ENCODE peak calls at places on chromosomes 3 and 15, in five cellular contexts. V, W, Q, X and Z are unnamed samples.

GRCh38 chr3:178480795-178481194 is 55.4 kb upstream of the KCNMB2 start:
- DNase-seq in W (no peak), Q (peak), X (no peak), V (no peak), Z (no peak)

GRCh38 chr3:101036213-101036618 is 43.0 kb upstream of the ABI3BP start:
- DNase-seq in X (peak), Q (no peak), W (peak), V (peak), Z (no peak)

GRCh38 chr3:59388555-59389280 is 338.9 kb upstream of the CFAP20DC start:
- DNase-seq in Q (no peak), W (no peak), X (no peak), V (no peak), Z (no peak)

GRCh38 chr3:151792411-151792810 is 21.5 kb upstream of the AADAC start:
- DNase-seq in V (no peak), W (no peak), X (peak), Q (no peak), Z (no peak)

GRCh38 chr3:127003601-127004280 is 20.8 kb downstream of the PLXNA1 start:
- DNase-seq in X (no peak), V (no peak), Q (no peak), W (no peak), Z (no peak)

GRCh38 chr3:177781686-177782161 is 584.4 kb upstream of the TBL1XR1 start:
- DNase-seq in X (no peak), W (no peak), V (no peak), Q (no peak), Z (no peak)

GRCh38 chr3:11244131-11244677 is 28.0 kb upstream of the ATG7 start:
- DNase-seq in X (peak), W (no peak), Q (no peak), V (no peak), Z (no peak)

GRCh38 chr15:78947506-78947905 is 2.7 kb upstream of the CTSH start:
- DNase-seq in V (no peak), Q (no peak), W (no peak), X (no peak), Z (no peak)

GRCh38 chr3:109432833-109433232 is 95.5 kb upstream of the DPPA4 start:
- DNase-seq in V (no peak), W (peak), Q (no peak), X (no peak), Z (no peak)

GRCh38 chr3:83765971-83766370 is 1192.8 kb upstream of the CADM2 start:
- DNase-seq in W (no peak), Q (no peak), X (no peak), V (no peak), Z (no peak)

GRCh38 chr15:85579011-85579701 is 198.8 kb downstream of the AKAP13 start:
- DNase-seq in V (no peak), W (no peak), X (no peak), Q (no peak), Z (no peak)

GRCh38 chr3:197694251-197694650 is 42.5 kb downstream of the RUBCN start:
- DNase-seq in V (no peak), X (no peak), W (no peak), Q (no peak), Z (no peak)

GRCh38 chr3:197697355-197697754 is 39.3 kb downstream of the RUBCN start:
- DNase-seq in W (no peak), X (no peak), V (no peak), Q (no peak), Z (no peak)

GRCh38 chr3:197690754-197691153 is 46.0 kb downstream of the RUBCN start:
- DNase-seq in V (no peak), Q (no peak), X (no peak), W (no peak), Z (no peak)

GRCh38 chr3:197687570-197687969 is 49.1 kb downstream of the RUBCN start:
- DNase-seq in W (no peak), Q (no peak), V (no peak), X (no peak), Z (no peak)

DNA sequence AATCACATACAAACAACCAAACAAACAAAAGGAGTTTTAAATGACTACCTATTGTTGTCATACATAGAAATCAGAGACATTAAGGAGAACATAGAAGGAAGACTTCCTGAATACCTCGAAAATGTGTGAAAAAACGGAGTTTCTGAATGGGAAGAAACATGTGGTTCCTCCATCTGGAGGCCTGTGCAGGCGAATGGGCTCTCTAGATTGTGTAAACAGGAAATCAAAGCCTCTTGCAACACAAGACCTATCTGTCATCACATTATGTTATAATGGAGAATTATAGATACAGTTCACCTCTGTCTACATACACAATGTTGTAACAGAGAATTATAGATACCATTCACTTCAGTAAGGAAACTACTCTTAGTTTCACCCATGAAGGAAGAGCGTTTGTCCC is 44.1 kb downstream of the RUBCN start:
- DNase-seq in X (no peak), W (no peak), V (no peak), Q (no peak), Z (no peak)
- TF ChIP-seq HDAC2 in X (no peak), W (no peak), V (no peak), Q (no peak), Z (no peak)

GRCh38 chr3:176097036-176097435 is 1100.2 kb downstream of the TBL1XR1 start:
- DNase-seq in X (no peak), V (no peak), W (no peak), Q (no peak), Z (no peak)
- TF ChIP-seq RAD21 in X (no peak), V (no peak), W (no peak), Q (no peak), Z (no peak)

GRCh38 chr15:69225355-69226027 is 65.1 kb downstream of the GLCE start:
- DNase-seq in Q (no peak), V (peak), W (no peak), X (peak), Z (no peak)

GRCh38 chr15:69226028-69226355 is 65.6 kb downstream of the GLCE start:
- DNase-seq in Q (no peak), X (no peak), W (no peak), V (no peak), Z (no peak)

GRCh38 chr15:69222002-69222474 is 61.6 kb downstream of the GLCE start:
- DNase-seq in V (peak), W (no peak), Q (no peak), X (no peak), Z (no peak)

GRCh38 chr15:69223083-69223813 is 62.8 kb downstream of the GLCE start:
- DNase-seq in V (no peak), W (no peak), Q (no peak), X (no peak), Z (no peak)

GRCh38 chr15:69224383-69224782 is 63.9 kb downstream of the GLCE start:
- DNase-seq in Q (no peak), X (no peak), V (peak), W (no peak), Z (no peak)
- TF ChIP-seq HDAC2 in Q (no peak), X (no peak), V (peak), W (no peak), Z (no peak)

GRCh38 chr3:117748131-117748530 is 1038.6 kb downstream of the TUSC7 start:
- DNase-seq in Q (no peak), W (no peak), V (no peak), X (no peak), Z (no peak)
- TF ChIP-seq RAD21 in Q (no peak), W (no peak), V (no peak), X (no peak), Z (no peak)

DNA sequence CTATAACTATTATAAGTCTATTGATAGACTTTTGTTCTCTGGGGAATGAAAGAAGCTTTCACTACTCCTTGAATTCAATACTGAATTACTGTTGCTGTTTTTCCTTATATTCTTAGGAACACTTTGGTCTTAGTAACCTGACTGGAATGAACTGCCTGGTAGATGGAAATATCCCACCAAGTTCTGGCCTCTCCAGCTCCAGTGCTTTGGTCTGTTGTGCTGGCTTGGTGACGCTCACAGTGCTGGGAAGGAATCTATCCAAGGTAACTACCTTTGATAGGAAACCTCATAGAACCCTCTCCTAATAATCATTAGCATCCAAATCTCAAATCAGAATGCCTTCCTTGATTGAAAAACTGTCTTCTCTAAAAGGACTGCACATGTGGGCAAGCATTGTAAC is 69.1 kb downstream of the GALK2 start:
- DNase-seq in W (no peak), Q (no peak), X (no peak), V (no peak), Z (no peak)
- TF ChIP-seq HDAC2 in W (no peak), Q (no peak), X (no peak), V (no peak), Z (no peak)

GRCh38 chr15:48962662-48963523 is 826 bp downstream of the SHC4 start:
- DNase-seq in Q (no peak), W (no peak), X (no peak), V (no peak), Z (no peak)
- TF ChIP-seq RAD21 in Q (no peak), W (no peak), X (no peak), V (no peak), Z (no peak)

GRCh38 chr3:16715281-16715680 is 110.1 kb upstream of the DAZL start:
- DNase-seq in W (no peak), X (no peak), V (no peak), Q (no peak), Z (no peak)

GRCh38 chr3:16721494-16721893 is 116.3 kb upstream of the DAZL start:
- DNase-seq in W (no peak), V (no peak), X (no peak), Q (no peak), Z (no peak)

GRCh38 chr3:16720367-16720766 is 115.1 kb upstream of the DAZL start:
- DNase-seq in V (no peak), W (no peak), Q (no peak), X (no peak), Z (no peak)

GRCh38 chr3:16723994-16724393 is 118.8 kb upstream of the DAZL start:
- DNase-seq in W (no peak), V (no peak), Q (no peak), X (peak), Z (no peak)

GRCh38 chr3:16719426-16719825 is 114.2 kb upstream of the DAZL start:
- DNase-seq in V (no peak), X (no peak), W (no peak), Q (no peak), Z (no peak)
- TF ChIP-seq HDAC2 in V (no peak), X (no peak), W (no peak), Q (no peak), Z (no peak)

DNA sequence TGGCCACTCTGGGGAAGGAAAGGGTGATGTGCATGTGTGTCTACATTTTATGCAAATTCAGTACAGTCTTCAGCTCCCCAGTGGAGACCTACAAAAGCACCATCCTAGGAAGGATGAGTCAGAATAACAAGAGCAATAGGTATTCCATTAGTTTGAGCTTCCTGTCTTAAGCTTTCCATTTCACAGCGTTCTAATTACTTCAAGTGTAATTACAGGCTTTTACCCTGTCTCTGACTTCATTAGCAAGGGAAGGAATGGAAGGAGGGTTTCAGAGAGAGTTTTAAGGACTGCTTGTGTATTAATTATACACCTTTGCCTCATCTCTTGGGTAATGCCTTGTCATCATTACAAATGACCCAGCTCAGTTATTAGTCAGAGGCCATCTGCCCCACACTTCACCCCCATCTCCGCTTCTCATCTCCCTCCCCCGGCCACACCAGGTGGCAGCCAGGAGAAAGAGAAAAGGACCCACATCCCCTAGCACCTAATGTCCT is 202.8 kb upstream of the MRPL3 start:
- DNase-seq in X (peak), V (no peak), W (no peak), Q (no peak), Z (no peak)
- TF ChIP-seq RAD21 in X (no peak), V (no peak), W (no peak), Q (peak), Z (no peak)